ENCODE peak calls at places on chromosomes 7 and 10, in eight cellular contexts. A is posterior cingulate gyrus; J is HAP-1; O is psoas muscle; K is WERI-Rb-1; N is lower lobe of right lung; E is upper lobe of right lung; F is activated CD4-positive, CD25-positive, alpha-beta regulatory T cell. I is an unnamed sample.

GRCh38 chr7:19284596-19285300 is 139.5 kb upstream of the FERD3L start:
- DNase-seq in A (no peak), J (no peak), O (no peak), K (no peak), N (no peak), E (no peak), F (no peak), I (peak; percentile 7)

GRCh38 chr10:1539216-1539615 is 198.1 kb downstream of the ADARB2 start:
- DNase-seq in A (no peak), J (no peak), O (peak; percentile 16), K (no peak), N (no peak), E (peak; percentile 39), F (no peak), I (no peak)

GRCh38 chr10:18164771-18165361 is 24.6 kb downstream of the CACNB2 start:
- DNase-seq in A (no peak), J (no peak), O (no peak), K (no peak), N (no peak), E (no peak), F (no peak), I (no peak)

GRCh38 chr7:158568974-158569857 is 18.4 kb downstream of the PTPRN2 start:
- DNase-seq in A (no peak), J (no peak), O (no peak), K (no peak), N (no peak), E (no peak), F (no peak), I (no peak)

GRCh38 chr10:104337985-104338735 is at the start of gene ITPRIP:
- DNase-seq in A (peak; percentile 64), J (peak; percentile 72), O (peak; percentile 84), K (peak; percentile 59), N (peak; percentile 89), E (peak; percentile 89), F (peak; percentile 36), I (no peak)

GRCh38 chr10:103793920-103794883 is 61.2 kb downstream of the SH3PXD2A start:
- DNase-seq in A (no peak), J (no peak), O (peak; percentile 48), K (no peak), N (peak; percentile 74), E (peak; percentile 83), F (no peak), I (no peak)

GRCh38 chr7:47651355-47652317 is 69.7 kb upstream of the TNS3 start:
- DNase-seq in A (no peak), J (no peak), O (no peak), K (no peak), N (no peak), E (no peak), F (no peak), I (peak; percentile 98)

GRCh38 chr7:105975770-105976428 is 12.8 kb downstream of the CDHR3 start:
- DNase-seq in A (no peak), J (no peak), O (no peak), K (no peak), N (no peak), E (no peak), F (no peak), I (peak; percentile 69)

GRCh38 chr10:52563361-52563760 is 209.2 kb downstream of the MBL2 start:
- DNase-seq in A (no peak), J (no peak), O (no peak), K (no peak), N (no peak), E (no peak), F (no peak), I (no peak)

GRCh38 chr10:62384447-62385081 is 10.4 kb downstream of the ZNF365 start:
- DNase-seq in A (no peak), J (no peak), O (no peak), K (no peak), N (no peak), E (no peak), F (no peak), I (no peak)

GRCh38 chr10:71889388-71889987 is 38.4 kb upstream of the PSAP start:
- DNase-seq in A (no peak), J (no peak), O (no peak), K (no peak), N (no peak), E (no peak), F (no peak), I (no peak)

GRCh38 chr10:75926763-75927162 is 495.3 kb downstream of the LRMDA start:
- DNase-seq in A (peak; percentile 39), J (no peak), O (no peak), K (no peak), N (no peak), E (no peak), F (no peak), I (no peak)

GRCh38 chr10:24207781-24208611 is 942 bp upstream of the KIAA1217 start:
- DNase-seq in A (no peak), J (peak; percentile 47), O (no peak), K (no peak), N (no peak), E (no peak), F (no peak), I (no peak)

GRCh38 chr7:74272305-74273038 is 16.7 kb upstream of the CLIP2 start:
- DNase-seq in A (no peak), J (no peak), O (peak; percentile 84), K (no peak), N (peak; percentile 85), E (peak; percentile 88), F (no peak), I (peak; percentile 77)

GRCh38 chr10:1809139-1809755 is 71.9 kb upstream of the ADARB2 start:
- DNase-seq in A (no peak), J (no peak), O (no peak), K (no peak), N (no peak), E (no peak), F (no peak), I (no peak)

GRCh38 chr10:118725784-118726507 is 28.8 kb downstream of the CACUL1 start:
- DNase-seq in A (no peak), J (no peak), O (no peak), K (no peak), N (no peak), E (no peak), F (no peak), I (no peak)

GRCh38 chr10:132572545-132572937 is 35.0 kb downstream of the INPP5A start:
- DNase-seq in A (no peak), J (no peak), O (no peak), K (no peak), N (no peak), E (no peak), F (no peak), I (no peak)

GRCh38 chr10:74640134-74640533 is 186.3 kb upstream of the KAT6B start:
- DNase-seq in A (no peak), J (no peak), O (no peak), K (no peak), N (no peak), E (no peak), F (no peak), I (no peak)

GRCh38 chr7:94174956-94175355 is 170.8 kb upstream of the BET1 start:
- DNase-seq in A (no peak), J (no peak), O (no peak), K (no peak), N (no peak), E (no peak), F (no peak), I (no peak)

I was measured in AG04449.